ENCODE peak calls at places on chromosome 3, in five cellular contexts. One of them, this sample, is unnamed.

GRCh38 chr3:49867871-49868321 is 1.8 kb downstream of the CAMKV start:
- DNase-seq in heart left ventricle: no peak
- DNase-seq in kidney epithelial cell: peak
- DNase-seq in neural progenitor cell: peak
- DNase-seq in spleen: no peak
- DNase-seq in this sample: no peak

GRCh38 chr3:10933958-10934481 is 58.5 kb upstream of the SLC6A1 start:
- DNase-seq in heart left ventricle: no peak
- DNase-seq in kidney epithelial cell: no peak
- DNase-seq in neural progenitor cell: no peak
- DNase-seq in spleen: peak
- DNase-seq in this sample: no peak

GRCh38 chr3:124774841-124775402 is 44.7 kb downstream of the UMPS start:
- DNase-seq in heart left ventricle: no peak
- DNase-seq in kidney epithelial cell: no peak
- DNase-seq in neural progenitor cell: no peak
- DNase-seq in spleen: peak
- DNase-seq in this sample: no peak

GRCh38 chr3:182327196-182327681 is 466.1 kb upstream of the ATP11B start:
- DNase-seq in heart left ventricle: no peak
- DNase-seq in kidney epithelial cell: no peak
- DNase-seq in neural progenitor cell: no peak
- DNase-seq in spleen: no peak
- DNase-seq in this sample: no peak

GRCh38 chr3:155747286-155747685 is 2.4 kb upstream of the PLCH1 start:
- DNase-seq in heart left ventricle: no peak
- DNase-seq in kidney epithelial cell: no peak
- DNase-seq in neural progenitor cell: no peak
- DNase-seq in spleen: no peak
- DNase-seq in this sample: no peak

GRCh38 chr3:29279830-29280229 is 1.0 kb upstream of the RBMS3 start:
- DNase-seq in heart left ventricle: peak
- DNase-seq in kidney epithelial cell: no peak
- DNase-seq in neural progenitor cell: no peak
- DNase-seq in spleen: no peak
- DNase-seq in this sample: no peak

GRCh38 chr3:184694266-184694665 is 17.6 kb downstream of the MAGEF1 start:
- DNase-seq in heart left ventricle: no peak
- DNase-seq in kidney epithelial cell: no peak
- DNase-seq in neural progenitor cell: no peak
- DNase-seq in spleen: no peak
- DNase-seq in this sample: no peak

GRCh38 chr3:141272906-141273662 is 41.5 kb downstream of the PXYLP1 start:
- DNase-seq in heart left ventricle: no peak
- DNase-seq in kidney epithelial cell: no peak
- DNase-seq in neural progenitor cell: no peak
- DNase-seq in spleen: no peak
- DNase-seq in this sample: no peak

GRCh38 chr3:146306024-146306423 is 55.1 kb upstream of the PLSCR4 start:
- DNase-seq in heart left ventricle: no peak
- DNase-seq in kidney epithelial cell: no peak
- DNase-seq in neural progenitor cell: no peak
- DNase-seq in spleen: no peak
- DNase-seq in this sample: no peak

GRCh38 chr3:40845916-40846315 is 321.2 kb downstream of the ZNF621 start:
- DNase-seq in heart left ventricle: no peak
- DNase-seq in kidney epithelial cell: no peak
- DNase-seq in neural progenitor cell: no peak
- DNase-seq in spleen: no peak
- DNase-seq in this sample: no peak

GRCh38 chr3:174440350-174440716 is 418.8 kb upstream of the NAALADL2 start:
- DNase-seq in heart left ventricle: no peak
- DNase-seq in kidney epithelial cell: no peak
- DNase-seq in neural progenitor cell: peak
- DNase-seq in spleen: no peak
- DNase-seq in this sample: no peak

GRCh38 chr3:69305011-69305410 is 80.9 kb downstream of the FRMD4B start:
- DNase-seq in heart left ventricle: no peak
- DNase-seq in kidney epithelial cell: peak
- DNase-seq in neural progenitor cell: no peak
- DNase-seq in spleen: no peak
- DNase-seq in this sample: no peak

GRCh38 chr3:3165241-3165640 is 14.2 kb downstream of the CRBN start:
- DNase-seq in heart left ventricle: no peak
- DNase-seq in kidney epithelial cell: no peak
- DNase-seq in neural progenitor cell: no peak
- DNase-seq in spleen: no peak
- DNase-seq in this sample: no peak

GRCh38 chr3:134693804-134694203 is 43.0 kb upstream of the KY start:
- DNase-seq in heart left ventricle: peak
- DNase-seq in kidney epithelial cell: no peak
- DNase-seq in neural progenitor cell: no peak
- DNase-seq in spleen: no peak
- DNase-seq in this sample: no peak

GRCh38 chr3:38549082-38549481 is 52.9 kb downstream of the EXOG start:
- DNase-seq in heart left ventricle: peak
- DNase-seq in kidney epithelial cell: no peak
- DNase-seq in neural progenitor cell: no peak
- DNase-seq in spleen: peak
- DNase-seq in this sample: no peak

GRCh38 chr3:98329392-98330124 is 24.1 kb upstream of the OR5K4 start:
- DNase-seq in heart left ventricle: peak
- DNase-seq in kidney epithelial cell: no peak
- DNase-seq in neural progenitor cell: peak
- DNase-seq in spleen: no peak
- DNase-seq in this sample: peak

GRCh38 chr3:36032180-36032895 is 348.0 kb upstream of the STAC start:
- DNase-seq in heart left ventricle: no peak
- DNase-seq in kidney epithelial cell: no peak
- DNase-seq in neural progenitor cell: no peak
- DNase-seq in spleen: no peak
- DNase-seq in this sample: no peak

GRCh38 chr3:136914739-136915138 is 43.0 kb upstream of the IL20RB start:
- DNase-seq in heart left ventricle: no peak
- DNase-seq in kidney epithelial cell: no peak
- DNase-seq in neural progenitor cell: no peak
- DNase-seq in spleen: no peak
- DNase-seq in this sample: no peak

GRCh38 chr3:133457025-133457424 is 57.2 kb downstream of the BFSP2 start:
- DNase-seq in heart left ventricle: no peak
- DNase-seq in kidney epithelial cell: no peak
- DNase-seq in neural progenitor cell: no peak
- DNase-seq in spleen: no peak
- DNase-seq in this sample: no peak

GRCh38 chr3:11212301-11212613 is 58.0 kb downstream of the HRH1 start:
- DNase-seq in heart left ventricle: no peak
- DNase-seq in kidney epithelial cell: peak
- DNase-seq in neural progenitor cell: no peak
- DNase-seq in spleen: no peak
- DNase-seq in this sample: no peak

GRCh38 chr3:42216302-42216701 is 49.7 kb downstream of the CCK start:
- DNase-seq in heart left ventricle: no peak
- DNase-seq in kidney epithelial cell: no peak
- DNase-seq in neural progenitor cell: no peak
- DNase-seq in spleen: no peak
- DNase-seq in this sample: no peak

GRCh38 chr3:171748341-171748918 is 61.9 kb downstream of the PLD1 start:
- DNase-seq in heart left ventricle: no peak
- DNase-seq in kidney epithelial cell: no peak
- DNase-seq in neural progenitor cell: no peak
- DNase-seq in spleen: no peak
- DNase-seq in this sample: no peak

GRCh38 chr3:155766206-155766605 is 21.3 kb upstream of the PLCH1 start:
- DNase-seq in heart left ventricle: no peak
- DNase-seq in kidney epithelial cell: no peak
- DNase-seq in neural progenitor cell: no peak
- DNase-seq in spleen: no peak
- DNase-seq in this sample: no peak

GRCh38 chr3:182925944-182926337 is 54.4 kb downstream of the DCUN1D1 start:
- DNase-seq in heart left ventricle: no peak
- DNase-seq in kidney epithelial cell: no peak
- DNase-seq in neural progenitor cell: no peak
- DNase-seq in spleen: no peak
- DNase-seq in this sample: no peak

GRCh38 chr3:22474706-22475470 is 723.9 kb upstream of the ZNF385D start:
- DNase-seq in heart left ventricle: no peak
- DNase-seq in kidney epithelial cell: peak
- DNase-seq in neural progenitor cell: no peak
- DNase-seq in spleen: no peak
- DNase-seq in this sample: no peak

GRCh38 chr3:169145551-169145950 is 518.0 kb downstream of the MECOM start:
- DNase-seq in heart left ventricle: no peak
- DNase-seq in kidney epithelial cell: no peak
- DNase-seq in neural progenitor cell: no peak
- DNase-seq in spleen: no peak
- DNase-seq in this sample: no peak
- H3K4me3 ChIP-seq in heart left ventricle: peak
- H3K4me3 ChIP-seq in kidney epithelial cell: peak
- H3K4me3 ChIP-seq in neural progenitor cell: peak
- H3K4me3 ChIP-seq in spleen: no peak
- H3K4me3 ChIP-seq in this sample: no peak

GRCh38 chr3:81395739-81396138 is 365.7 kb downstream of the GBE1 start:
- DNase-seq in heart left ventricle: no peak
- DNase-seq in kidney epithelial cell: no peak
- DNase-seq in neural progenitor cell: peak
- DNase-seq in spleen: no peak
- DNase-seq in this sample: no peak
- TF ChIP-seq CTCF in heart left ventricle: no peak
- TF ChIP-seq CTCF in kidney epithelial cell: no peak
- TF ChIP-seq CTCF in neural progenitor cell: peak
- TF ChIP-seq CTCF in spleen: no peak
- TF ChIP-seq CTCF in this sample: no peak

GRCh38 chr3:189292667-189293478 is 121.1 kb downstream of the TPRG1 start:
- DNase-seq in heart left ventricle: no peak
- DNase-seq in kidney epithelial cell: no peak
- DNase-seq in neural progenitor cell: peak
- DNase-seq in spleen: no peak
- DNase-seq in this sample: no peak
- H3K4me3 ChIP-seq in heart left ventricle: no peak
- H3K4me3 ChIP-seq in kidney epithelial cell: no peak
- H3K4me3 ChIP-seq in neural progenitor cell: no peak
- H3K4me3 ChIP-seq in spleen: no peak
- H3K4me3 ChIP-seq in this sample: no peak

DNA sequence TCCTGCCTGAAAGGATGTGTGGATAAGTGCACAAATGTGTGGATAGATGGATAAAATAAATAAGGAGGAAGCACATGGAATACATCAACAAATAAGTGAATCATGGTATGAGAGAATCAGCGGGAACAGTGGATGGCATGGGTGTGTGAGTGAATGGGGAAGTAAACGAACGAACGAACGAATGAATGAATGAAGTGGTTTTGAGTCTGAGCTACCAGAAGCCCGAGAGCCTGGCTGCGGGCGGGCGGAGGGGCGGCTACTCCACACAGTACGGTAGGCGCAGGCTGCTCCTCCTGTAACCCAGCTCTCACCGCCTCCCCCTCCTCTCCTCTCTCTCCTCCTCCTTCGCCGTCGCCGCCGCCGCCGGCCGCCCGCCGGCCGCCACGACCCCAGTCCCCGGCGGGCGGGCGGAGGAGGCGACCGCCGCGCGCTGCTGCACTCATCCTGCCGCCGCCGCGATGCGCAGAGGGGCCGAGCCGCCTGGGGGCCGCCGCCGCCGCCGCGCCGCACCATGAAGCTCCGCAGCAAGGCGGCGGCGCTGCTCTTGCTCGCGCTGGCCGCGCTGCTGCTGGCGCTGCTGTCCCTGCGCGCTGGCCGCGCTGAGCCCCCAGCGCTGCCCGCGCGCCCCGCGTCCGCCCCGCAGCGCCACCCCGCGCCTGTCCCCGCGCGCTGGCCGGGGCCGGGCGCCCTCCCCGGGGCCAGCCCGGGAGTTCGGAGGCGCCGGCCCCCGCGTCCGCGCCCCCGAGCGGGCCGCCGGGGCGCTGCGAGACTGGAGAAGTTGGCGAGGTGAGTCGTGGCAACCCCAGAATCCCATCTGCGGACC is at the start of gene GXYLT2:
- DNase-seq in heart left ventricle: peak
- DNase-seq in kidney epithelial cell: no peak
- DNase-seq in neural progenitor cell: peak
- DNase-seq in spleen: peak
- DNase-seq in this sample: no peak
- TF ChIP-seq CTCF in heart left ventricle: peak
- TF ChIP-seq CTCF in kidney epithelial cell: no peak
- TF ChIP-seq CTCF in neural progenitor cell: no peak
- TF ChIP-seq CTCF in spleen: no peak
- TF ChIP-seq CTCF in this sample: peak

DNA sequence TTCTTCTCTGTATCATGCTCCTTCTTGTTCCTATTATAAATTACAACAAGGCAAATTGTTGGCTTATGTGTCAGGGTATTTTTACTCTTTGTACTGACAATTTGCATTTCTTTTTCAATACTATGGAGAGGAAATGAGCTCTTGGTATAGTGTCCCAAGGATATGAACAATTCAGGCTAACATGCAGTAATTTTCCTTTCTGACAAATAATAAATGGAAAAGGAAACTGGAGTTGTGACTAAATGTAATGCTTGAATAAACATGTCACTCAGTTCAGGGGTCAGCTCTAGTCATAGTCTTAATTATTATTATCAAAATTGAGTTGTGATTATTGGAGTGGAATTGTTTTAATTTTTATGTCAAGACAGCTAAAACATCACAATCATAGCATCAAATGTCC is 256.0 kb upstream of the ZPLD1 start:
- DNase-seq in heart left ventricle: no peak
- DNase-seq in kidney epithelial cell: no peak
- DNase-seq in neural progenitor cell: no peak
- DNase-seq in spleen: no peak
- DNase-seq in this sample: no peak
- H3K4me3 ChIP-seq in heart left ventricle: no peak
- H3K4me3 ChIP-seq in kidney epithelial cell: no peak
- H3K4me3 ChIP-seq in neural progenitor cell: no peak
- H3K4me3 ChIP-seq in spleen: no peak
- H3K4me3 ChIP-seq in this sample: no peak